ENCODE peak calls at places on chromosome 20, in ten cellular contexts. E is fibroblast of the conjunctiva; J is body of pancreas; T is HFF-Myc; H is stimulated activated CD8-positive, alpha-beta memory T cell treated with anti-CD3 and anti-CD28 coated beads, Interleukin-7, amount 100 ng/mL, for 48 hours; X is GM23248; N is hippocampal formation; R is Calu3; L is hypothalamus; B is dorsolateral prefrontal cortex. A is an unnamed sample.

GRCh38 chr20:61408951-61409740 is 157.1 kb downstream of the CDH4 start:
- DNase-seq in E (no peak), J (no peak), T (no peak), H (no peak), X (no peak), N (no peak), R (no peak), L (no peak), B (no peak), A (no peak)

GRCh38 chr20:6886065-6886729 is 118.7 kb downstream of the BMP2 start:
- DNase-seq in E (no peak), J (no peak), T (no peak), H (no peak), X (no peak), N (no peak), R (no peak), L (no peak), B (no peak), A (no peak)

GRCh38 chr20:59145247-59145925 is 18.2 kb upstream of the ZNF831 start:
- DNase-seq in E (no peak), J (no peak), T (no peak), H (no peak), X (no peak), N (no peak), R (no peak), L (no peak), B (no peak), A (no peak)

GRCh38 chr20:7770578-7770977 is 169.7 kb downstream of the HAO1 start:
- DNase-seq in E (no peak), J (no peak), T (no peak), H (no peak), X (no peak), N (no peak), R (no peak), L (no peak), B (no peak), A (no peak)

GRCh38 chr20:25000268-25000801 is 7.8 kb upstream of the APMAP start:
- DNase-seq in E (peak; percentile 84), J (peak; percentile 94), T (no peak), H (no peak), X (peak; percentile 94), N (no peak), R (peak; percentile 62), L (no peak), B (no peak), A (peak; percentile 50)

GRCh38 chr20:62027116-62027515 is 38.6 kb downstream of the TAF4 start:
- DNase-seq in E (no peak), J (no peak), T (no peak), H (no peak), X (peak; percentile 45), N (no peak), R (no peak), L (no peak), B (no peak), A (no peak)

GRCh38 chr20:56440346-56441007 is 27.9 kb upstream of the RTF2 start:
- DNase-seq in E (no peak), J (no peak), T (no peak), H (peak; percentile 35), X (no peak), N (no peak), R (no peak), L (no peak), B (no peak), A (no peak)

GRCh38 chr20:33773412-33774089 is 37.6 kb upstream of the CHMP4B start:
- DNase-seq in E (no peak), J (no peak), T (no peak), H (no peak), X (no peak), N (no peak), R (no peak), L (no peak), B (no peak), A (no peak)

GRCh38 chr20:2820896-2821869 is 5.0 kb downstream of the TMEM239 start:
- DNase-seq in E (no peak), J (no peak), T (no peak), H (no peak), X (no peak), N (no peak), R (no peak), L (no peak), B (no peak), A (no peak)

GRCh38 chr20:33947709-33948295 is 45.9 kb upstream of the RALY start:
- DNase-seq in E (peak; percentile 23), J (no peak), T (peak; percentile 46), H (no peak), X (peak; percentile 28), N (no peak), R (peak; percentile 59), L (no peak), B (no peak), A (no peak)

GRCh38 chr20:43914286-43914685 is 366 bp upstream of the TOX2 start:
- DNase-seq in E (no peak), J (no peak), T (no peak), H (no peak), X (peak; percentile 27), N (no peak), R (no peak), L (no peak), B (no peak), A (no peak)

GRCh38 chr20:19120569-19120968 is 91.9 kb upstream of the SLC24A3 start:
- DNase-seq in E (no peak), J (no peak), T (no peak), H (no peak), X (no peak), N (no peak), R (no peak), L (no peak), B (no peak), A (no peak)

GRCh38 chr20:61895016-61895415 is 170.7 kb downstream of the TAF4 start:
- DNase-seq in E (no peak), J (no peak), T (no peak), H (no peak), X (no peak), N (no peak), R (no peak), L (no peak), B (no peak), A (no peak)

GRCh38 chr20:60653111-60653845 is 598.8 kb upstream of the CDH4 start:
- DNase-seq in E (no peak), J (no peak), T (no peak), H (no peak), X (peak; percentile 41), N (no peak), R (no peak), L (no peak), B (no peak), A (no peak)

GRCh38 chr20:21509597-21510331 is 4.1 kb downstream of the NKX2-2 start:
- DNase-seq in E (peak; percentile 6), J (no peak), T (no peak), H (no peak), X (peak; percentile 75), N (peak; percentile 9), R (no peak), L (no peak), B (no peak), A (no peak)

GRCh38 chr20:46359233-46359751 is 47.1 kb downstream of the ELMO2 start:
- DNase-seq in E (no peak), J (no peak), T (no peak), H (no peak), X (no peak), N (no peak), R (no peak), L (no peak), B (no peak), A (no peak)

GRCh38 chr20:58892126-58892931 is 39.8 kb downstream of the GNAS start:
- DNase-seq in E (no peak), J (peak; percentile 74), T (no peak), H (peak; percentile 65), X (peak; percentile 84), N (peak; percentile 57), R (peak; percentile 87), L (peak; percentile 64), B (peak; percentile 63), A (peak; percentile 56)

GRCh38 chr20:3911956-3912355 is 22.8 kb downstream of the PANK2 start:
- DNase-seq in E (no peak), J (no peak), T (no peak), H (no peak), X (no peak), N (no peak), R (no peak), L (no peak), B (no peak), A (peak; percentile 28)

GRCh38 chr20:33796263-33796906 is 14.8 kb upstream of the CHMP4B start:
- DNase-seq in E (no peak), J (peak; percentile 79), T (no peak), H (no peak), X (no peak), N (no peak), R (peak; percentile 97), L (no peak), B (no peak), A (no peak)

GRCh38 chr20:1392443-1392692 is 486 bp downstream of the FKBP1A start:
- DNase-seq in E (no peak), J (peak; percentile 34), T (no peak), H (no peak), X (peak; percentile 58), N (no peak), R (no peak), L (no peak), B (no peak), A (no peak)

GRCh38 chr20:20737158-20737557 is 24.7 kb upstream of the RALGAPA2 start:
- DNase-seq in E (no peak), J (no peak), T (no peak), H (no peak), X (no peak), N (no peak), R (no peak), L (no peak), B (no peak), A (no peak)

GRCh38 chr20:62942456-62942855 is 4.5 kb downstream of the GID8 start:
- DNase-seq in E (no peak), J (no peak), T (no peak), H (no peak), X (no peak), N (no peak), R (no peak), L (no peak), B (no peak), A (no peak)

GRCh38 chr20:50387996-50388332 is 122.2 kb upstream of the PTPN1 start:
- DNase-seq in E (no peak), J (no peak), T (no peak), H (no peak), X (no peak), N (no peak), R (no peak), L (no peak), B (no peak), A (no peak)

GRCh38 chr20:5150226-5151076 is 23.6 kb downstream of the CDS2 start:
- DNase-seq in E (no peak), J (no peak), T (no peak), H (no peak), X (peak; percentile 55), N (no peak), R (no peak), L (no peak), B (no peak), A (no peak)

GRCh38 chr20:22471156-22471836 is 113.1 kb downstream of the FOXA2 start:
- DNase-seq in E (no peak), J (no peak), T (no peak), H (no peak), X (no peak), N (no peak), R (no peak), L (no peak), B (no peak), A (no peak)

GRCh38 chr20:50317644-50318043 is 127.0 kb downstream of the CEBPB start:
- DNase-seq in E (no peak), J (no peak), T (no peak), H (no peak), X (no peak), N (no peak), R (no peak), L (no peak), B (no peak), A (no peak)

GRCh38 chr20:44730441-44730840 is 15.2 kb upstream of the KCNK15 start:
- DNase-seq in E (peak; percentile 76), J (no peak), T (peak; percentile 84), H (no peak), X (peak; percentile 94), N (no peak), R (peak; percentile 76), L (no peak), B (no peak), A (no peak)

GRCh38 chr20:4717816-4718215 is 3.9 kb upstream of the PRND start:
- DNase-seq in E (no peak), J (no peak), T (no peak), H (no peak), X (peak; percentile 21), N (no peak), R (no peak), L (no peak), B (no peak), A (no peak)